ENCODE peak calls at places on chromosomes 16 and 17, in four cellular contexts. One of them, this sample, is unnamed. For H3K4me1, the result is how much of the 10 kb centered on the place peaks cover.

GRCh38 chr17:11245792-11246191 is 4.8 kb downstream of the SHISA6 start:
- DNase-seq in A549: no peak
- DNase-seq in HepG2: no peak
- DNase-seq in K562: no peak
- DNase-seq in this sample: no peak

GRCh38 chr17:56125830-56126819 is 27.1 kb upstream of the ANKFN1 start:
- DNase-seq in K562: peak
- DNase-seq in HepG2: peak
- DNase-seq in A549: peak
- DNase-seq in this sample: peak

GRCh38 chr17:58679263-58680037 is 12.4 kb downstream of the TEX14 start:
- DNase-seq in HepG2: peak
- DNase-seq in K562: peak
- DNase-seq in A549: peak
- DNase-seq in this sample: peak

GRCh38 chr17:14910916-14911315 is 354.2 kb downstream of the PMP22 start:
- DNase-seq in A549: no peak
- DNase-seq in HepG2: no peak
- DNase-seq in K562: no peak
- DNase-seq in this sample: no peak

GRCh38 chr17:48625502-48626201 is 506 bp downstream of the HOXB9 start:
- DNase-seq in A549: peak
- DNase-seq in K562: peak
- DNase-seq in HepG2: no peak
- DNase-seq in this sample: no peak

GRCh38 chr16:5504028-5504758 is 406.6 kb upstream of the EEF2KMT start:
- DNase-seq in K562: no peak
- DNase-seq in HepG2: no peak
- DNase-seq in A549: no peak
- DNase-seq in this sample: no peak

GRCh38 chr16:10181196-10182162 is 749 bp downstream of the GRIN2A start:
- DNase-seq in HepG2: peak
- DNase-seq in K562: peak
- DNase-seq in A549: peak
- DNase-seq in this sample: peak

GRCh38 chr16:85888405-85889331 is 10.3 kb upstream of the IRF8 start:
- DNase-seq in K562: no peak
- DNase-seq in A549: peak
- DNase-seq in HepG2: peak
- DNase-seq in this sample: peak

GRCh38 chr16:88731699-88732098 is 25.4 kb downstream of the CTU2 start:
- DNase-seq in A549: no peak
- DNase-seq in HepG2: no peak
- DNase-seq in K562: no peak
- DNase-seq in this sample: no peak

GRCh38 chr17:14926526-14927122 is 338.5 kb downstream of the PMP22 start:
- DNase-seq in K562: peak
- DNase-seq in A549: peak
- DNase-seq in HepG2: peak
- DNase-seq in this sample: peak

GRCh38 chr17:11813278-11813677 is 184.0 kb downstream of the ZNF18 start:
- DNase-seq in A549: no peak
- DNase-seq in K562: no peak
- DNase-seq in HepG2: no peak
- DNase-seq in this sample: no peak

GRCh38 chr16:84303023-84303422 is 8.3 kb downstream of the WFDC1 start:
- DNase-seq in A549: no peak
- DNase-seq in K562: no peak
- DNase-seq in HepG2: no peak
- DNase-seq in this sample: peak

GRCh38 chr16:81429045-81429521 is 15.5 kb upstream of the CMIP start:
- DNase-seq in A549: peak
- DNase-seq in K562: peak
- DNase-seq in HepG2: peak
- DNase-seq in this sample: peak

GRCh38 chr16:53372942-53373871 is 61.1 kb upstream of the RBL2 start:
- DNase-seq in K562: peak
- DNase-seq in A549: peak
- DNase-seq in HepG2: no peak
- DNase-seq in this sample: no peak

GRCh38 chr16:53370827-53371226 is 63.4 kb upstream of the RBL2 start:
- DNase-seq in A549: no peak
- DNase-seq in HepG2: no peak
- DNase-seq in K562: no peak
- DNase-seq in this sample: no peak

GRCh38 chr16:53369921-53370320 is 64.3 kb upstream of the RBL2 start:
- DNase-seq in A549: peak
- DNase-seq in HepG2: no peak
- DNase-seq in K562: no peak
- DNase-seq in this sample: peak
- TF ChIP-seq SMC3 in A549: no peak
- TF ChIP-seq SMC3 in HepG2: no peak
- TF ChIP-seq SMC3 in K562: no peak
- TF ChIP-seq SMC3 in this sample: no peak

DNA sequence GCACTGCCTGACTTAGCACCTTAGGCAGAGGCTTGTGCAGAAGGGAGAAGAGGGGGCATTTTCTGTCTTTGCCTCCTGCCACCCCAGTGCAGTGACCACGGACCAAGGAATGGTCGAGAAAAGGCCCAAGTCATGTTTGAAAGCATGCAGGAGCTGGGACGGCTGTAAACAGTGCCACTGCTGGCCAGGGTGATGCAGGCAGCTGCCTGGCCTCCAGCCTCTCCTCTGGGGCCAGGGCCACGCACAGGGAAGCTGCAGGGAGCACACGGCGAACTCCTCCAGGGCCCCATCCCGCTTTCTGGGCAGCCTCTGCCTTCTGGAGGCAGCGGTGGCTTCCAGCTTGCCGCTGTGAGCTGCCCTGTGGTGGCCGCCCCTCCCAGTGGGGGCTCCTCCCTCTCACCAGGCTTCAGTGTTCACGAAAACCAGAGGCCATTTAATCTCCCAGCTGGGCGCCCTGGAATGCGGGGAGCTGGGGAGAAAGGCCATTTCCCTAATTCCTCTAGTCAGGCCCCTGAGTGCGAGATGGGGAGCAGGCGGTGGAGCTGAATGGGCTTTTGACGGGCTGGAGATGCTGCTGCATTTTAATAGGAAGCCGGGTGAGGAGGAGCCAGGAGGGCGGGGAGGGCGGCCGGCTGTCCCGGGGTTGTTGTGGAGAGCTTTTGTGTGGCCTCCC is 28.8 kb upstream of the DNAI2 start:
- DNase-seq in A549: no peak
- DNase-seq in K562: no peak
- DNase-seq in HepG2: no peak
- DNase-seq in this sample: no peak
- TF ChIP-seq MAFK in A549: no peak
- TF ChIP-seq MAFK in K562: no peak
- TF ChIP-seq MAFK in HepG2: no peak
- TF ChIP-seq MAFK in this sample: no peak

GRCh38 chr17:81090361-81091133 is 55.6 kb downstream of the BAIAP2 start:
- DNase-seq in A549: peak
- DNase-seq in K562: peak
- DNase-seq in HepG2: no peak
- DNase-seq in this sample: no peak

GRCh38 chr17:81093576-81094223 is 58.7 kb downstream of the BAIAP2 start:
- DNase-seq in K562: no peak
- DNase-seq in A549: no peak
- DNase-seq in HepG2: no peak
- DNase-seq in this sample: no peak

GRCh38 chr17:81091774-81092517 is 57.0 kb downstream of the BAIAP2 start:
- DNase-seq in HepG2: no peak
- DNase-seq in A549: no peak
- DNase-seq in K562: no peak
- DNase-seq in this sample: no peak

GRCh38 chr17:81092518-81093095 is 57.7 kb downstream of the BAIAP2 start:
- DNase-seq in A549: no peak
- DNase-seq in K562: peak
- DNase-seq in HepG2: no peak
- DNase-seq in this sample: no peak

GRCh38 chr17:81091134-81091530 is 56.2 kb downstream of the BAIAP2 start:
- DNase-seq in A549: no peak
- DNase-seq in K562: no peak
- DNase-seq in HepG2: no peak
- DNase-seq in this sample: no peak
- H3K4me1 ChIP-seq in A549: under half
- H3K4me1 ChIP-seq in K562: under half
- H3K4me1 ChIP-seq in HepG2: under half
- H3K4me1 ChIP-seq in this sample: under half

GRCh38 chr17:62090021-62090824 is 25.1 kb upstream of the MED13 start:
- DNase-seq in HepG2: peak
- DNase-seq in A549: no peak
- DNase-seq in K562: no peak
- DNase-seq in this sample: no peak

GRCh38 chr17:62093188-62094155 is 28.4 kb upstream of the MED13 start:
- DNase-seq in K562: peak
- DNase-seq in A549: peak
- DNase-seq in HepG2: peak
- DNase-seq in this sample: peak

GRCh38 chr17:62092784-62093183 is 27.7 kb upstream of the MED13 start:
- DNase-seq in HepG2: no peak
- DNase-seq in K562: no peak
- DNase-seq in A549: no peak
- DNase-seq in this sample: no peak

GRCh38 chr17:62090868-62091267 is 25.8 kb upstream of the MED13 start:
- DNase-seq in K562: no peak
- DNase-seq in HepG2: no peak
- DNase-seq in A549: no peak
- DNase-seq in this sample: no peak

DNA sequence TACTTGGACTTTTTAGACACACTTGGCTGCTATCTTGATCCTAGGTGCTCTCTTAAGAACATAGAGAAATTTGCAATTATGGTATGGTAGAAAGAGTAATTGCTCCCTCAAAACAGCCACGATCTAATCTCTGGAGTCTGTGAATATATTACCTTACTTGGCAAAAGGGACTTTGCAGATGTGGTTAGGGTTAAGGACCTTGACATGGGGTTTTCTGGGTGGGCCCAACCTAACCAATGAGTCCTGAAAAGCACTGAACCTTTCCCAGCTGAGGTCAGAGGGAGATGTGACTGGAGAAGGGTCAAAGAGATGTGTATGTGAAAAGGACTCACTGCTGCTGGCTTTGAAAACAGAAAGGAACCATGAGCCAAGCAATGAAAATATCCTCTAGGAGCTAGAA is 26.7 kb upstream of the MED13 start:
- DNase-seq in HepG2: no peak
- DNase-seq in K562: no peak
- DNase-seq in A549: no peak
- DNase-seq in this sample: no peak
- TF ChIP-seq SMC3 in HepG2: no peak
- TF ChIP-seq SMC3 in K562: no peak
- TF ChIP-seq SMC3 in A549: no peak
- TF ChIP-seq SMC3 in this sample: no peak

DNA sequence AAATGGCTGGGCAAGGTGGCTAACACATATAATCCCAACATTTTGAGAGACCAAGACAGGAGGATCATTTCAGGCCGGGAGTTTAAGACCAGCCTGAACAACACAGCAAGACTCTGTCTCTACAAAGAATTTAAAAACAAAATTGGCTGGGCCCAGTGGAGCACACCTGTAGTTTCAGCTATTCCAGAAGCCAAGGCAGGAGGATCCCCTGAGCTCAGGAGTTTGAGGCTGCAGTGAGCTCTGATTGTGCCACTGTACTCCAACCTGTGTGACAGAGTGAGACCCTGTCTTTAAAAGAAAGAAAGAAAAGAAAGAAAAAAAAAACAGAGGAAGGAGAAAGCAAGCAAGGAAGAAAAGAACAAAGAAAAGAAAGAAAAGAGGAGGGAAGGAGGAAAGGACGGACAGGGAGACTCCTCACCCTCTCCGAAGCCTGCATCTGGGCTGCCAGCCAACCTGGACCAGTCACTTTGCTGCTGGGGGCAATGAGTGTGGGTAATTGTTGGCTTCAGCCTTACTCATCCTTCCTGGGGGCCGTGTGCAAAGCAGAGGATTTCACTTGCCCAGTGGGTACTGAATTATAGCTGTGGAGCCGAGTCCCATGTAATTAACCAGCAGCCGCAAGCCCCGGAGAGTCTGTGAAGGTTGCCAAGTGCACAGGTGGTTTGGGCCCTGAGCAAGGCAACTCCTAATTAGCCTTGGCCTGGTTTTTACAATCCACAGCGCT is 6.7 kb upstream of the MT4 start:
- DNase-seq in HepG2: no peak
- DNase-seq in K562: no peak
- DNase-seq in A549: peak
- DNase-seq in this sample: peak
- TF ChIP-seq MAFK in HepG2: no peak
- TF ChIP-seq MAFK in K562: no peak
- TF ChIP-seq MAFK in A549: no peak
- TF ChIP-seq MAFK in this sample: no peak